ENCODE peak calls at places on chromosomes 13 and 19, in eight cellular contexts. One of them, this sample, is unnamed.

GRCh38 chr13:107192289-107192688 is 624.4 kb upstream of the ARGLU1 start:
- DNase-seq in ovary: no peak
- DNase-seq in heart left ventricle: no peak
- DNase-seq in transverse colon: no peak
- DNase-seq in tibial nerve: no peak
- DNase-seq in lower leg skin: no peak
- DNase-seq in gastrocnemius medialis: no peak
- DNase-seq in stomach: peak
- DNase-seq in this sample: no peak

GRCh38 chr13:62300021-62300420 is 884.4 kb upstream of the PCDH20 start:
- DNase-seq in ovary: no peak
- DNase-seq in heart left ventricle: no peak
- DNase-seq in transverse colon: no peak
- DNase-seq in tibial nerve: no peak
- DNase-seq in lower leg skin: no peak
- DNase-seq in gastrocnemius medialis: no peak
- DNase-seq in stomach: no peak
- DNase-seq in this sample: no peak

GRCh38 chr19:56623006-56623405 is 20.0 kb upstream of the SMIM17 start:
- DNase-seq in ovary: no peak
- DNase-seq in heart left ventricle: no peak
- DNase-seq in transverse colon: no peak
- DNase-seq in tibial nerve: no peak
- DNase-seq in lower leg skin: peak
- DNase-seq in gastrocnemius medialis: no peak
- DNase-seq in stomach: no peak
- DNase-seq in this sample: no peak

GRCh38 chr13:47148543-47148942 is 251.7 kb upstream of the HTR2A start:
- DNase-seq in ovary: no peak
- DNase-seq in heart left ventricle: no peak
- DNase-seq in transverse colon: no peak
- DNase-seq in tibial nerve: no peak
- DNase-seq in lower leg skin: no peak
- DNase-seq in gastrocnemius medialis: no peak
- DNase-seq in stomach: no peak
- DNase-seq in this sample: no peak

GRCh38 chr19:14416743-14417214 is 2.4 kb downstream of the DDX39A start:
- DNase-seq in ovary: no peak
- DNase-seq in heart left ventricle: no peak
- DNase-seq in transverse colon: peak
- DNase-seq in tibial nerve: no peak
- DNase-seq in lower leg skin: peak
- DNase-seq in gastrocnemius medialis: no peak
- DNase-seq in stomach: peak
- DNase-seq in this sample: no peak

GRCh38 chr13:35600137-35600536 is 123.6 kb upstream of the MAB21L1 start:
- DNase-seq in ovary: no peak
- DNase-seq in heart left ventricle: no peak
- DNase-seq in transverse colon: no peak
- DNase-seq in tibial nerve: no peak
- DNase-seq in lower leg skin: no peak
- DNase-seq in gastrocnemius medialis: no peak
- DNase-seq in stomach: no peak
- DNase-seq in this sample: no peak

GRCh38 chr19:15112385-15112784 is 5.2 kb downstream of the SYDE1 start:
- DNase-seq in ovary: no peak
- DNase-seq in heart left ventricle: no peak
- DNase-seq in transverse colon: no peak
- DNase-seq in tibial nerve: no peak
- DNase-seq in lower leg skin: no peak
- DNase-seq in gastrocnemius medialis: no peak
- DNase-seq in stomach: no peak
- DNase-seq in this sample: no peak

GRCh38 chr13:93080587-93080986 is 146.0 kb upstream of the GPC6 start:
- DNase-seq in ovary: no peak
- DNase-seq in heart left ventricle: no peak
- DNase-seq in transverse colon: no peak
- DNase-seq in tibial nerve: no peak
- DNase-seq in lower leg skin: no peak
- DNase-seq in gastrocnemius medialis: no peak
- DNase-seq in stomach: no peak
- DNase-seq in this sample: no peak

GRCh38 chr19:13842294-13843103 is 34.4 kb upstream of the NANOS3 start:
- DNase-seq in ovary: peak
- DNase-seq in heart left ventricle: peak
- DNase-seq in transverse colon: peak
- DNase-seq in tibial nerve: peak
- DNase-seq in lower leg skin: peak
- DNase-seq in gastrocnemius medialis: peak
- DNase-seq in stomach: peak
- DNase-seq in this sample: no peak

GRCh38 chr13:111153977-111154332 is 38.8 kb downstream of the ARHGEF7 start:
- DNase-seq in ovary: no peak
- DNase-seq in heart left ventricle: no peak
- DNase-seq in transverse colon: peak
- DNase-seq in tibial nerve: no peak
- DNase-seq in lower leg skin: peak
- DNase-seq in gastrocnemius medialis: peak
- DNase-seq in stomach: no peak
- DNase-seq in this sample: no peak

GRCh38 chr19:53657778-53658177 is 26.0 kb downstream of the DPRX start:
- DNase-seq in ovary: no peak
- DNase-seq in heart left ventricle: no peak
- DNase-seq in transverse colon: no peak
- DNase-seq in tibial nerve: no peak
- DNase-seq in lower leg skin: no peak
- DNase-seq in gastrocnemius medialis: no peak
- DNase-seq in stomach: no peak
- DNase-seq in this sample: no peak

GRCh38 chr19:32336259-32337111 is 8.9 kb upstream of the ZNF507 start:
- DNase-seq in ovary: peak
- DNase-seq in heart left ventricle: no peak
- DNase-seq in transverse colon: no peak
- DNase-seq in tibial nerve: no peak
- DNase-seq in lower leg skin: no peak
- DNase-seq in gastrocnemius medialis: no peak
- DNase-seq in stomach: no peak
- DNase-seq in this sample: no peak

GRCh38 chr19:21581646-21582045 is 76.2 kb downstream of the ZNF429 start:
- DNase-seq in ovary: no peak
- DNase-seq in heart left ventricle: no peak
- DNase-seq in transverse colon: no peak
- DNase-seq in tibial nerve: no peak
- DNase-seq in lower leg skin: no peak
- DNase-seq in gastrocnemius medialis: no peak
- DNase-seq in stomach: no peak
- DNase-seq in this sample: no peak

GRCh38 chr19:21584532-21584931 is 79.1 kb downstream of the ZNF429 start:
- DNase-seq in ovary: no peak
- DNase-seq in heart left ventricle: no peak
- DNase-seq in transverse colon: no peak
- DNase-seq in tibial nerve: no peak
- DNase-seq in lower leg skin: no peak
- DNase-seq in gastrocnemius medialis: no peak
- DNase-seq in stomach: no peak
- DNase-seq in this sample: no peak

GRCh38 chr19:21585491-21585890 is 80.1 kb downstream of the ZNF429 start:
- DNase-seq in ovary: no peak
- DNase-seq in heart left ventricle: no peak
- DNase-seq in transverse colon: no peak
- DNase-seq in tibial nerve: no peak
- DNase-seq in lower leg skin: no peak
- DNase-seq in gastrocnemius medialis: no peak
- DNase-seq in stomach: peak
- DNase-seq in this sample: no peak

GRCh38 chr19:21580101-21580500 is 74.7 kb downstream of the ZNF429 start:
- DNase-seq in ovary: no peak
- DNase-seq in heart left ventricle: no peak
- DNase-seq in transverse colon: no peak
- DNase-seq in tibial nerve: no peak
- DNase-seq in lower leg skin: no peak
- DNase-seq in gastrocnemius medialis: no peak
- DNase-seq in stomach: no peak
- DNase-seq in this sample: no peak

DNA sequence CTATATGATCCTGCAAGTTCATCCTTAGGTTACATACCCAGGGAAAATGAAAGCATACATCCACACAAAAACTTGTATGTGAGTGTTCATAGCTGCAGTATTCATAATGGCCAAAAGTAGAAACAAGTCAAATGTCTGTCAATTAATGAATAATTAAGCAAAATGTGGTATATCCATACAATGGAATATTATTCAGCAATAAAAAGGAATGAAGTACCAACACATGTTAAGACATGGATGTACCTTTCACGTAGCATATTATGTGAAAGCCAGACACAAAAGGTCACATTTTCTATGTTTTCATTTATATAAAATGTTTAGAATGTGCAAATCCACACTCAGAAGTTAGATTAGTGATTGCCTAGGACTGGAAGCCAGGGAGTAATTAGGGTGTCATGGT is 75.4 kb downstream of the ZNF429 start:
- DNase-seq in ovary: no peak
- DNase-seq in heart left ventricle: no peak
- DNase-seq in transverse colon: no peak
- DNase-seq in tibial nerve: no peak
- DNase-seq in lower leg skin: no peak
- DNase-seq in gastrocnemius medialis: no peak
- DNase-seq in stomach: no peak
- DNase-seq in this sample: no peak
- TF ChIP-seq POLR2A in ovary: no peak
- TF ChIP-seq POLR2A in heart left ventricle: no peak
- TF ChIP-seq POLR2A in transverse colon: no peak
- TF ChIP-seq POLR2A in tibial nerve: no peak
- TF ChIP-seq POLR2A in lower leg skin: no peak
- TF ChIP-seq POLR2A in gastrocnemius medialis: no peak
- TF ChIP-seq POLR2A in stomach: no peak
- TF ChIP-seq POLR2A in this sample: no peak

DNA sequence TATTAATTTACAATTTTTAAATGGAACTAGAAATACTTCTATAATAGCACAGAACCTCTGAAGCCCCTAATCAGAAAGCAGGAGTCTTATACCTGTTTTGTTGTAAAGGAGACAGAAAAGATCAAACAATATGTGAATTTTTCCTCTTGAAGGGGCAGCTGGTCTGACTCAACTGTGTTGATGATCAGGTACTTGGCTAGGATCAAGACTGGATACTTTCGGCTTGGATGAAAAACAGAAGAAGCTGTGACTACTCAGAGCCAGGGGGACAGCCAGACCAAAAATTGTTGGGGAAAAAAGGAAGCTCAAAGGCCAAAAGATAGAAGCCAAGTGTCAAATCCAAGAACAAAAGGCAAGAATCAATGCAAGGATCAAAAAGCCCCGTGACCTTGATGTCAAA is 195.6 kb downstream of the KCTD12 start:
- DNase-seq in ovary: no peak
- DNase-seq in heart left ventricle: no peak
- DNase-seq in transverse colon: no peak
- DNase-seq in tibial nerve: no peak
- DNase-seq in lower leg skin: no peak
- DNase-seq in gastrocnemius medialis: no peak
- DNase-seq in stomach: no peak
- DNase-seq in this sample: no peak
- TF ChIP-seq POLR2A in ovary: no peak
- TF ChIP-seq POLR2A in heart left ventricle: no peak
- TF ChIP-seq POLR2A in transverse colon: no peak
- TF ChIP-seq POLR2A in tibial nerve: no peak
- TF ChIP-seq POLR2A in lower leg skin: no peak
- TF ChIP-seq POLR2A in gastrocnemius medialis: no peak
- TF ChIP-seq POLR2A in stomach: no peak
- TF ChIP-seq POLR2A in this sample: no peak

GRCh38 chr13:78875792-78876580 is 217.0 kb upstream of the OBI1 start:
- DNase-seq in ovary: no peak
- DNase-seq in heart left ventricle: no peak
- DNase-seq in transverse colon: no peak
- DNase-seq in tibial nerve: no peak
- DNase-seq in lower leg skin: no peak
- DNase-seq in gastrocnemius medialis: no peak
- DNase-seq in stomach: no peak
- DNase-seq in this sample: no peak
- TF ChIP-seq POLR2A in ovary: no peak
- TF ChIP-seq POLR2A in heart left ventricle: no peak
- TF ChIP-seq POLR2A in transverse colon: no peak
- TF ChIP-seq POLR2A in tibial nerve: no peak
- TF ChIP-seq POLR2A in lower leg skin: no peak
- TF ChIP-seq POLR2A in gastrocnemius medialis: no peak
- TF ChIP-seq POLR2A in stomach: no peak
- TF ChIP-seq POLR2A in this sample: no peak

GRCh38 chr19:5717215-5717614 is 2.7 kb downstream of the LONP1 start:
- DNase-seq in ovary: no peak
- DNase-seq in heart left ventricle: no peak
- DNase-seq in transverse colon: no peak
- DNase-seq in tibial nerve: no peak
- DNase-seq in lower leg skin: no peak
- DNase-seq in gastrocnemius medialis: no peak
- DNase-seq in stomach: no peak
- DNase-seq in this sample: no peak

GRCh38 chr19:5718032-5718578 is 1.8 kb downstream of the LONP1 start:
- DNase-seq in ovary: no peak
- DNase-seq in heart left ventricle: no peak
- DNase-seq in transverse colon: no peak
- DNase-seq in tibial nerve: no peak
- DNase-seq in lower leg skin: no peak
- DNase-seq in gastrocnemius medialis: no peak
- DNase-seq in stomach: no peak
- DNase-seq in this sample: no peak

GRCh38 chr19:5719961-5720790 is at the start of the genes CATSPERD and LONP1:
- DNase-seq in ovary: peak
- DNase-seq in heart left ventricle: peak
- DNase-seq in transverse colon: peak
- DNase-seq in tibial nerve: peak
- DNase-seq in lower leg skin: peak
- DNase-seq in gastrocnemius medialis: peak
- DNase-seq in stomach: peak
- DNase-seq in this sample: peak

GRCh38 chr19:5719274-5719960 is 529 bp downstream of the LONP1 start:
- DNase-seq in ovary: no peak
- DNase-seq in heart left ventricle: no peak
- DNase-seq in transverse colon: no peak
- DNase-seq in tibial nerve: no peak
- DNase-seq in lower leg skin: peak
- DNase-seq in gastrocnemius medialis: no peak
- DNase-seq in stomach: no peak
- DNase-seq in this sample: no peak

DNA sequence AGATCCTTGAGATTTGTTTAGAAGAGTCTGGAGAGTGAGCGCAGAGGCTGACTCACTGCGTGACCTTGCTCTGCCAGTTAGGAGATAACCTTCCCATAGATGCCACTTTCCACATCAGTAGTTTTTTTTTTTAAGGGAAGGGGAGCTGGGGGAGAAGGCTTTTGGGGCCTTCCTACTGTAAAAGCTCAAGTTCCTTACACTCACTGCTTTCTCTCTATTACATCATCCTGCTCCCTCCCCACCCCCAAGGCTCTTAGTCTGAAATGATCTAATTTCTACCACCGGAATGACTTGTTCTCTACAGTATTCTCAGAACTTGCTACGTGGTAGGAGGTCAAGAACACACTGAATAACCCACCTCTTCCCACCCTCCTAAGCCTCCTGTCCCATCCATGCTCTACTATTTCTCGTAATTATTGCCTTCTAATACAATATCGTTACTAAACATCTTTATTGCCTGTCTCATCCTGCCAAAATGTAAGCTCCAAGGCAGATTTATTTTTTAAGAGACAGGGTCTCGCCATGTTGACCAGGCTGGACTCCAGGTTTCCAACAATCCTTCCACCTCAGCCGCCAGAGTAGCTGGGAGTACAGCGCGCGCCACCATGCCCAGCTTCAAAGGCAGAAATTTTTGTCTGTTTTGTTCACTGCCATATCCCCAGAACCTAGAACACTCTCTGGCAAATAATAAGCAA is 1.2 kb downstream of the LONP1 start:
- DNase-seq in ovary: no peak
- DNase-seq in heart left ventricle: no peak
- DNase-seq in transverse colon: no peak
- DNase-seq in tibial nerve: no peak
- DNase-seq in lower leg skin: no peak
- DNase-seq in gastrocnemius medialis: no peak
- DNase-seq in stomach: no peak
- DNase-seq in this sample: no peak
- TF ChIP-seq POLR2A in ovary: no peak
- TF ChIP-seq POLR2A in heart left ventricle: no peak
- TF ChIP-seq POLR2A in transverse colon: no peak
- TF ChIP-seq POLR2A in tibial nerve: no peak
- TF ChIP-seq POLR2A in lower leg skin: no peak
- TF ChIP-seq POLR2A in gastrocnemius medialis: no peak
- TF ChIP-seq POLR2A in stomach: no peak
- TF ChIP-seq POLR2A in this sample: no peak

This sample was measured in esophagus muscularis mucosa.